ENCODE peak calls at places on chromosomes 3 and 15, in nine cellular contexts. N is amygdala, B is small intestine, S is HS-5, X is HEK293T, C is putamen, Y is GM12878, R is left ventricle myocardium superior, A is NCI-H345. E is an unnamed sample.

GRCh38 chr15:36133686-36134085 is 445.7 kb upstream of the CDIN1 start:
- DNase-seq in N (no peak), B (no peak), S (peak; percentile 13), X (no peak), C (no peak), Y (no peak), R (no peak), A (no peak), E (no peak)

GRCh38 chr3:47857151-47857550 is 54.2 kb downstream of the DHX30 start:
- DNase-seq in N (no peak), B (no peak), S (no peak), X (no peak), C (no peak), Y (no peak), R (no peak), A (no peak), E (no peak)

GRCh38 chr15:57109005-57109404 is 190.6 kb downstream of the TCF12 start:
- DNase-seq in N (no peak), B (no peak), S (no peak), X (no peak), C (no peak), Y (no peak), R (no peak), A (no peak), E (no peak)

GRCh38 chr3:169686278-169686677 is 22.8 kb upstream of the MECOM start:
- DNase-seq in N (no peak), B (no peak), S (no peak), X (no peak), C (no peak), Y (no peak), R (no peak), A (no peak), E (no peak)

GRCh38 chr15:31091531-31091930 is 10.0 kb downstream of the TRPM1 start:
- DNase-seq in N (no peak), B (no peak), S (no peak), X (no peak), C (no peak), Y (no peak), R (no peak), A (no peak), E (peak; percentile 54)

GRCh38 chr15:70863450-70864218 is 9.7 kb upstream of the LARP6 start:
- DNase-seq in N (no peak), B (no peak), S (no peak), X (no peak), C (peak; percentile 96), Y (no peak), R (no peak), A (no peak), E (peak; percentile 96)

GRCh38 chr15:101052681-101053121 is 133.5 kb downstream of the LRRK1 start:
- DNase-seq in N (no peak), B (no peak), S (no peak), X (no peak), C (no peak), Y (no peak), R (no peak), A (no peak), E (no peak)

GRCh38 chr3:177589921-177590336 is 392.6 kb upstream of the TBL1XR1 start:
- DNase-seq in N (no peak), B (no peak), S (peak; percentile 95), X (no peak), C (no peak), Y (no peak), R (no peak), A (peak; percentile 66), E (peak; percentile 90)

GRCh38 chr15:74983725-74984231 is 11.6 kb upstream of the SCAMP5 start:
- DNase-seq in N (no peak), B (no peak), S (peak; percentile 38), X (no peak), C (no peak), Y (peak; percentile 27), R (no peak), A (no peak), E (peak; percentile 90)